ENCODE peak calls at places on chromosomes 7 and 10, in eight cellular contexts. J is mesenchymal stem cell, H is fibroblast of lung, M is mammary epithelial cell, V is endodermal cell, S is kidney, Z is K562, X is IMR-90. F is an unnamed sample. For H3K4me1, the result is how much of the 10 kb centered on the place peaks cover.

GRCh38 chr10:79401015-79401921 is 44.2 kb downstream of the ZCCHC24 start:
- DNase-seq in J (peak), H (peak), M (no peak), V (no peak), S (peak), Z (no peak), X (peak), F (no peak)

GRCh38 chr10:74111799-74112198 is 38.8 kb downstream of the AP3M1 start:
- DNase-seq in J (no peak), H (no peak), M (no peak), V (no peak), S (no peak), Z (no peak), X (no peak), F (no peak)

GRCh38 chr7:100585511-100586265 is at the start of gene LRCH4:
- DNase-seq in J (no peak), H (peak), M (peak), V (peak), S (no peak), Z (peak), X (no peak), F (peak)

GRCh38 chr10:103542764-103543616 is 49.5 kb downstream of the NEURL1 start:
- DNase-seq in J (peak), H (peak), M (peak), V (peak), S (peak), Z (peak), X (peak), F (peak)

GRCh38 chr10:102457591-102458150 is 6.3 kb upstream of the C10orf95 start:
- DNase-seq in J (no peak), H (no peak), M (no peak), V (no peak), S (no peak), Z (no peak), X (no peak), F (no peak)

GRCh38 chr7:47328392-47329319 is 253.3 kb downstream of the TNS3 start:
- DNase-seq in J (peak), H (no peak), M (no peak), V (no peak), S (peak), Z (no peak), X (no peak), F (no peak)

GRCh38 chr7:129188372-129188891 is at the start of gene SMO:
- DNase-seq in J (peak), H (peak), M (no peak), V (peak), S (peak), Z (no peak), X (peak), F (peak)

GRCh38 chr10:84088626-84089025 is 50.7 kb upstream of the GHITM start:
- DNase-seq in J (no peak), H (no peak), M (no peak), V (no peak), S (no peak), Z (no peak), X (no peak), F (no peak)

GRCh38 chr7:112510032-112510742 is 29.4 kb downstream of the LSMEM1 start:
- DNase-seq in J (peak), H (peak), M (peak), V (peak), S (no peak), Z (no peak), X (peak), F (no peak)

GRCh38 chr7:33050425-33051318 is 11.9 kb downstream of the NT5C3A start:
- DNase-seq in J (peak), H (peak), M (peak), V (no peak), S (no peak), Z (peak), X (peak), F (peak)

GRCh38 chr7:82051641-82052040 is 281.8 kb upstream of the HGF start:
- DNase-seq in J (peak), H (no peak), M (no peak), V (no peak), S (no peak), Z (no peak), X (no peak), F (no peak)

GRCh38 chr10:43075612-43076003 is 1.3 kb upstream of the RET start:
- DNase-seq in J (no peak), H (no peak), M (peak), V (peak), S (peak), Z (peak), X (no peak), F (no peak)

GRCh38 chr7:149823191-149823630 is 15.0 kb upstream of the ZNF862 start:
- DNase-seq in J (no peak), H (no peak), M (no peak), V (no peak), S (peak), Z (no peak), X (no peak), F (no peak)

GRCh38 chr10:84549368-84549767 is 221.0 kb downstream of the CCSER2 start:
- DNase-seq in J (no peak), H (no peak), M (no peak), V (no peak), S (no peak), Z (no peak), X (no peak), F (no peak)

GRCh38 chr7:50477640-50478039 is 27.5 kb upstream of the FIGNL1 start:
- DNase-seq in J (no peak), H (peak), M (no peak), V (no peak), S (no peak), Z (no peak), X (no peak), F (no peak)

GRCh38 chr10:132958886-132959295 is 16.5 kb upstream of the CFAP46 start:
- DNase-seq in J (no peak), H (no peak), M (no peak), V (no peak), S (peak), Z (no peak), X (no peak), F (no peak)

GRCh38 chr7:108014747-108015682 is 12.1 kb upstream of the LAMB1 start:
- DNase-seq in J (peak), H (peak), M (peak), V (peak), S (no peak), Z (no peak), X (peak), F (no peak)

GRCh38 chr7:123682690-123683089 is 27.0 kb downstream of the LMOD2 start:
- DNase-seq in J (peak), H (peak), M (peak), V (no peak), S (no peak), Z (peak), X (peak), F (peak)

GRCh38 chr7:134128829-134129228 is 1.7 kb downstream of the LRGUK start:
- DNase-seq in J (no peak), H (no peak), M (no peak), V (no peak), S (no peak), Z (no peak), X (no peak), F (no peak)

GRCh38 chr10:1381339-1381738 is 325.2 kb downstream of the WDR37 start:
- DNase-seq in J (no peak), H (no peak), M (no peak), V (peak), S (no peak), Z (no peak), X (no peak), F (peak)

GRCh38 chr7:1693419-1693990 is 23.4 kb downstream of the ELFN1 start:
- DNase-seq in J (no peak), H (no peak), M (no peak), V (peak), S (peak), Z (no peak), X (no peak), F (no peak)

GRCh38 chr10:30027057-30028005 is 32.1 kb downstream of the JCAD start:
- DNase-seq in J (no peak), H (no peak), M (peak), V (peak), S (peak), Z (peak), X (no peak), F (peak)

GRCh38 chr7:75916259-75916658 is 1.3 kb downstream of the POR start:
- DNase-seq in J (no peak), H (no peak), M (no peak), V (no peak), S (no peak), Z (no peak), X (no peak), F (no peak)

GRCh38 chr10:46293832-46294640 is 7.2 kb downstream of the ANTXRL start:
- DNase-seq in J (no peak), H (no peak), M (no peak), V (peak), S (no peak), Z (peak), X (no peak), F (no peak)

GRCh38 chr10:132632851-132633684 is 95.5 kb downstream of the INPP5A start:
- DNase-seq in J (peak), H (no peak), M (no peak), V (no peak), S (peak), Z (no peak), X (peak), F (no peak)

GRCh38 chr7:1819258-1819841 is 149.3 kb downstream of the ELFN1 start:
- DNase-seq in J (no peak), H (no peak), M (no peak), V (peak), S (peak), Z (no peak), X (no peak), F (no peak)

GRCh38 chr10:57715233-57715632 is 552.5 kb downstream of the IPMK start:
- DNase-seq in J (no peak), H (no peak), M (no peak), V (no peak), S (no peak), Z (no peak), X (no peak), F (no peak)

GRCh38 chr10:15227611-15228372 is 59.3 kb upstream of the NMT2 start:
- DNase-seq in J (no peak), H (peak), M (no peak), V (no peak), S (no peak), Z (no peak), X (peak), F (no peak)

GRCh38 chr7:920351-921070 is 34.0 kb downstream of the ADAP1 start:
- DNase-seq in J (no peak), H (no peak), M (no peak), V (no peak), S (peak), Z (no peak), X (no peak), F (peak)

GRCh38 chr7:35728412-35729060 is 33.6 kb upstream of the HERPUD2 start:
- DNase-seq in J (peak), H (no peak), M (no peak), V (no peak), S (no peak), Z (no peak), X (no peak), F (no peak)
- H3K4me1 ChIP-seq in J (under half), H (under half), M (under half), V (under half), S (under half), Z (under half), X (under half), F (under half)

GRCh38 chr10:3749011-3749410 is 36.0 kb downstream of the KLF6 start:
- DNase-seq in J (no peak), H (no peak), M (no peak), V (no peak), S (no peak), Z (no peak), X (no peak), F (no peak)

GRCh38 chr10:3747984-3748383 is 37.0 kb downstream of the KLF6 start:
- DNase-seq in J (no peak), H (no peak), M (no peak), V (no peak), S (no peak), Z (no peak), X (no peak), F (no peak)

GRCh38 chr10:3747248-3747960 is 37.6 kb downstream of the KLF6 start:
- DNase-seq in J (no peak), H (no peak), M (no peak), V (no peak), S (no peak), Z (no peak), X (no peak), F (no peak)

GRCh38 chr10:3749597-3750351 is 35.2 kb downstream of the KLF6 start:
- DNase-seq in J (peak), H (peak), M (no peak), V (no peak), S (no peak), Z (no peak), X (peak), F (no peak)

GRCh38 chr10:3748484-3748883 is 36.5 kb downstream of the KLF6 start:
- DNase-seq in J (no peak), H (no peak), M (no peak), V (no peak), S (no peak), Z (no peak), X (no peak), F (no peak)
- H3K27ac ChIP-seq in J (no peak), H (no peak), M (no peak), V (no peak), S (no peak), Z (no peak), X (no peak), F (no peak)

GRCh38 chr10:80538481-80539185 is 931 bp downstream of the SH2D4B start:
- DNase-seq in J (no peak), H (no peak), M (no peak), V (no peak), S (no peak), Z (no peak), X (no peak), F (peak)

GRCh38 chr10:80535671-80536360 is 1.9 kb upstream of the SH2D4B start:
- DNase-seq in J (no peak), H (peak), M (peak), V (peak), S (peak), Z (peak), X (no peak), F (peak)

GRCh38 chr10:80537086-80537704 is 507 bp upstream of the SH2D4B start:
- DNase-seq in J (no peak), H (no peak), M (no peak), V (no peak), S (no peak), Z (no peak), X (no peak), F (peak)

GRCh38 chr10:80537705-80538480 is at the start of gene SH2D4B:
- DNase-seq in J (no peak), H (no peak), M (no peak), V (peak), S (no peak), Z (no peak), X (no peak), F (peak)

GRCh38 chr10:80536361-80536835 is 1.3 kb upstream of the SH2D4B start:
- DNase-seq in J (no peak), H (no peak), M (no peak), V (no peak), S (no peak), Z (no peak), X (no peak), F (peak)
- H3K9ac ChIP-seq in J (peak), H (no peak), M (no peak), V (no peak), S (peak), Z (peak), X (no peak), F (peak)

DNA sequence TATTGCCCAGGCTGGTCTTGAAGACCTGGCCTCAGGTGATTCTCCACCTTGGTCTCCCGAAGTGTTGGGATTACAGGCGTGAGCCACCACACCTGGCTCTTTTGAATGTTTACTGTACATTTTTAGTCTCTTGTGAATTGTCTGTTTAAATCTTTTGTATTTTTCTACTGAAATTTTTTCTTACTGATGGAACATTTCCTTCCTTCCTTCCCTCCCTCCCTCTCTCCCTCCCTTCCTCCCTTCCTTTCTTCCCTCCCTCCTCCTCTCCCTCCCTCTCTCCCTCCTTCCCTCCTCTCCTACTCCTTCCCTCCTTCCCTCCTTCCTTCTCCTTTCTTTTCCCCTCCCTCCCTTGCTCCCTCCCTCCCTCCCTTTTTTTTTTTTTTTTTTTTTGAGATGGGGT is 58.0 kb downstream of the DAGLB start:
- DNase-seq in J (no peak), H (no peak), M (no peak), V (no peak), S (no peak), Z (no peak), X (no peak), F (no peak)
- H3K4me1 ChIP-seq in J (under half), H (under half), M (under half), V (under half), S (under half), Z (under half), X (under half), F (under half)

F was measured in colonic mucosa.